ENCODE peak calls at places on chromosomes 5 and 9, in nine cellular contexts. One of them, this sample, is unnamed.
A peak's percentile ranks its signal among the peaks of the same experiment; 100 is the strongest.

GRCh38 chr5:120082316-120083068 is 381.6 kb upstream of the PRR16 start:
- DNase-seq in psoas muscle: no peak
- DNase-seq in cerebellar cortex: no peak
- DNase-seq in DMS79 treated with DMSO at 0.1 percent for 48 hours: no peak
- DNase-seq in GM20000: no peak
- DNase-seq in cerebellum: no peak
- DNase-seq in AML-193: no peak
- DNase-seq in NCI-H1092 treated with DMSO at 0.1 percent for 48 hours: no peak
- DNase-seq in activated T-cell treated with anti-CD3 and anti-CD28 coated beads for 1 hour: no peak
- DNase-seq in this sample: no peak

GRCh38 chr5:170691623-170692022 is 91.9 kb upstream of the GABRP start:
- DNase-seq in psoas muscle: no peak
- DNase-seq in cerebellum: no peak
- DNase-seq in activated T-cell treated with anti-CD3 and anti-CD28 coated beads for 1 hour: no peak
- DNase-seq in NCI-H1092 treated with DMSO at 0.1 percent for 48 hours: no peak
- DNase-seq in DMS79 treated with DMSO at 0.1 percent for 48 hours: no peak
- DNase-seq in GM20000: no peak
- DNase-seq in AML-193: no peak
- DNase-seq in cerebellar cortex: no peak
- DNase-seq in this sample: no peak

GRCh38 chr9:89951671-89952070 is 346.9 kb downstream of the GADD45G start:
- DNase-seq in cerebellum: no peak
- DNase-seq in AML-193: no peak
- DNase-seq in NCI-H1092 treated with DMSO at 0.1 percent for 48 hours: no peak
- DNase-seq in activated T-cell treated with anti-CD3 and anti-CD28 coated beads for 1 hour: no peak
- DNase-seq in psoas muscle: no peak
- DNase-seq in DMS79 treated with DMSO at 0.1 percent for 48 hours: no peak
- DNase-seq in GM20000: no peak
- DNase-seq in cerebellar cortex: no peak
- DNase-seq in this sample: no peak

GRCh38 chr5:32444191-32444945 is at the start of gene ZFR:
- DNase-seq in activated T-cell treated with anti-CD3 and anti-CD28 coated beads for 1 hour: peak; percentile 80
- DNase-seq in psoas muscle: peak; percentile 97
- DNase-seq in cerebellar cortex: peak; percentile 85
- DNase-seq in AML-193: peak; percentile 79
- DNase-seq in GM20000: peak; percentile 98
- DNase-seq in cerebellum: peak; percentile 92
- DNase-seq in NCI-H1092 treated with DMSO at 0.1 percent for 48 hours: peak; percentile 88
- DNase-seq in DMS79 treated with DMSO at 0.1 percent for 48 hours: peak; percentile 57
- DNase-seq in this sample: peak; percentile 94

GRCh38 chr5:61472172-61472958 is 140.3 kb downstream of the ZSWIM6 start:
- DNase-seq in cerebellar cortex: peak; percentile 16
- DNase-seq in psoas muscle: no peak
- DNase-seq in cerebellum: no peak
- DNase-seq in activated T-cell treated with anti-CD3 and anti-CD28 coated beads for 1 hour: no peak
- DNase-seq in AML-193: no peak
- DNase-seq in NCI-H1092 treated with DMSO at 0.1 percent for 48 hours: no peak
- DNase-seq in DMS79 treated with DMSO at 0.1 percent for 48 hours: no peak
- DNase-seq in GM20000: no peak
- DNase-seq in this sample: no peak

GRCh38 chr5:27171696-27172362 is 133.4 kb upstream of the CDH9 start:
- DNase-seq in activated T-cell treated with anti-CD3 and anti-CD28 coated beads for 1 hour: no peak
- DNase-seq in NCI-H1092 treated with DMSO at 0.1 percent for 48 hours: no peak
- DNase-seq in GM20000: no peak
- DNase-seq in DMS79 treated with DMSO at 0.1 percent for 48 hours: no peak
- DNase-seq in cerebellum: no peak
- DNase-seq in cerebellar cortex: no peak
- DNase-seq in psoas muscle: no peak
- DNase-seq in AML-193: no peak
- DNase-seq in this sample: no peak

GRCh38 chr9:2465921-2466460 is 155.6 kb upstream of the VLDLR start:
- DNase-seq in cerebellar cortex: no peak
- DNase-seq in GM20000: peak; percentile 62
- DNase-seq in psoas muscle: no peak
- DNase-seq in cerebellum: no peak
- DNase-seq in AML-193: no peak
- DNase-seq in activated T-cell treated with anti-CD3 and anti-CD28 coated beads for 1 hour: no peak
- DNase-seq in NCI-H1092 treated with DMSO at 0.1 percent for 48 hours: peak; percentile 47
- DNase-seq in DMS79 treated with DMSO at 0.1 percent for 48 hours: peak; percentile 56
- DNase-seq in this sample: no peak

GRCh38 chr5:113250341-113250953 is 184.3 kb downstream of the TSSK1B start:
- DNase-seq in DMS79 treated with DMSO at 0.1 percent for 48 hours: no peak
- DNase-seq in GM20000: no peak
- DNase-seq in activated T-cell treated with anti-CD3 and anti-CD28 coated beads for 1 hour: no peak
- DNase-seq in NCI-H1092 treated with DMSO at 0.1 percent for 48 hours: no peak
- DNase-seq in psoas muscle: peak; percentile 50
- DNase-seq in cerebellum: no peak
- DNase-seq in AML-193: no peak
- DNase-seq in cerebellar cortex: no peak
- DNase-seq in this sample: peak; percentile 14

GRCh38 chr5:162684145-162684544 is 616.6 kb downstream of the GABRG2 start:
- DNase-seq in DMS79 treated with DMSO at 0.1 percent for 48 hours: no peak
- DNase-seq in NCI-H1092 treated with DMSO at 0.1 percent for 48 hours: no peak
- DNase-seq in AML-193: no peak
- DNase-seq in GM20000: no peak
- DNase-seq in cerebellum: no peak
- DNase-seq in activated T-cell treated with anti-CD3 and anti-CD28 coated beads for 1 hour: no peak
- DNase-seq in cerebellar cortex: no peak
- DNase-seq in psoas muscle: no peak
- DNase-seq in this sample: no peak

GRCh38 chr9:100222674-100223073 is 123.6 kb downstream of the INVS start:
- DNase-seq in DMS79 treated with DMSO at 0.1 percent for 48 hours: no peak
- DNase-seq in GM20000: no peak
- DNase-seq in cerebellar cortex: peak; percentile 64
- DNase-seq in cerebellum: peak; percentile 32
- DNase-seq in AML-193: no peak
- DNase-seq in NCI-H1092 treated with DMSO at 0.1 percent for 48 hours: peak; percentile 17
- DNase-seq in psoas muscle: no peak
- DNase-seq in activated T-cell treated with anti-CD3 and anti-CD28 coated beads for 1 hour: no peak
- DNase-seq in this sample: peak; percentile 16

GRCh38 chr5:171418982-171419662 is at the start of gene FGF18:
- DNase-seq in cerebellum: no peak
- DNase-seq in DMS79 treated with DMSO at 0.1 percent for 48 hours: peak; percentile 7
- DNase-seq in cerebellar cortex: peak; percentile 52
- DNase-seq in AML-193: no peak
- DNase-seq in GM20000: peak; percentile 81
- DNase-seq in activated T-cell treated with anti-CD3 and anti-CD28 coated beads for 1 hour: no peak
- DNase-seq in NCI-H1092 treated with DMSO at 0.1 percent for 48 hours: no peak
- DNase-seq in psoas muscle: peak; percentile 69
- DNase-seq in this sample: no peak

GRCh38 chr9:132945186-132946130 is 1.0 kb upstream of the TSC1 start:
- DNase-seq in cerebellar cortex: no peak
- DNase-seq in activated T-cell treated with anti-CD3 and anti-CD28 coated beads for 1 hour: no peak
- DNase-seq in GM20000: no peak
- DNase-seq in NCI-H1092 treated with DMSO at 0.1 percent for 48 hours: no peak
- DNase-seq in DMS79 treated with DMSO at 0.1 percent for 48 hours: no peak
- DNase-seq in cerebellum: no peak
- DNase-seq in AML-193: no peak
- DNase-seq in psoas muscle: no peak
- DNase-seq in this sample: no peak

GRCh38 chr5:93941897-93942296 is 200.5 kb upstream of the POU5F2 start:
- DNase-seq in AML-193: no peak
- DNase-seq in NCI-H1092 treated with DMSO at 0.1 percent for 48 hours: no peak
- DNase-seq in GM20000: no peak
- DNase-seq in cerebellar cortex: no peak
- DNase-seq in cerebellum: no peak
- DNase-seq in activated T-cell treated with anti-CD3 and anti-CD28 coated beads for 1 hour: no peak
- DNase-seq in DMS79 treated with DMSO at 0.1 percent for 48 hours: no peak
- DNase-seq in psoas muscle: no peak
- DNase-seq in this sample: no peak

GRCh38 chr9:899440-900184 is 58.1 kb downstream of the DMRT1 start:
- DNase-seq in cerebellum: no peak
- DNase-seq in cerebellar cortex: no peak
- DNase-seq in GM20000: peak; percentile 12
- DNase-seq in NCI-H1092 treated with DMSO at 0.1 percent for 48 hours: no peak
- DNase-seq in psoas muscle: no peak
- DNase-seq in activated T-cell treated with anti-CD3 and anti-CD28 coated beads for 1 hour: no peak
- DNase-seq in AML-193: peak; percentile 4
- DNase-seq in DMS79 treated with DMSO at 0.1 percent for 48 hours: no peak
- DNase-seq in this sample: peak; percentile 57

GRCh38 chr5:2288466-2288865 is 405.7 kb upstream of the IRX4 start:
- DNase-seq in psoas muscle: no peak
- DNase-seq in cerebellar cortex: no peak
- DNase-seq in cerebellum: no peak
- DNase-seq in GM20000: no peak
- DNase-seq in NCI-H1092 treated with DMSO at 0.1 percent for 48 hours: no peak
- DNase-seq in DMS79 treated with DMSO at 0.1 percent for 48 hours: no peak
- DNase-seq in activated T-cell treated with anti-CD3 and anti-CD28 coated beads for 1 hour: no peak
- DNase-seq in AML-193: no peak
- DNase-seq in this sample: no peak

GRCh38 chr5:143037708-143038107 is 267.5 kb downstream of the ARHGAP26 start:
- DNase-seq in cerebellum: no peak
- DNase-seq in NCI-H1092 treated with DMSO at 0.1 percent for 48 hours: no peak
- DNase-seq in GM20000: no peak
- DNase-seq in activated T-cell treated with anti-CD3 and anti-CD28 coated beads for 1 hour: no peak
- DNase-seq in psoas muscle: no peak
- DNase-seq in cerebellar cortex: no peak
- DNase-seq in AML-193: no peak
- DNase-seq in DMS79 treated with DMSO at 0.1 percent for 48 hours: no peak
- DNase-seq in this sample: no peak

This sample was measured in Ammon's horn.